ENCODE peak calls at places on chromosomes 1 and 21, in eight cellular contexts. C is neural progenitor cell; O is CD8-positive, alpha-beta T cell; Q is Peyer's patch; Y is ovary; K is mesendoderm; W is esophagus squamous epithelium; R is PC-9. V is an unnamed sample.
A peak's percentile ranks its signal among the peaks of the same experiment; 100 is the strongest.

GRCh38 chr1:31575373-31576140 is 758 bp upstream of the TINAGL1 start:
- DNase-seq in O (no peak), W (no peak), Y (no peak), R (peak; percentile 91), C (peak; percentile 4), Q (peak; percentile 84), K (peak; percentile 39), V (no peak)

GRCh38 chr1:44860891-44861290 is 17.8 kb upstream of the PTCH2 start:
- DNase-seq in Y (no peak), C (no peak), Q (no peak), O (no peak), K (no peak), W (no peak), R (no peak), V (no peak)

GRCh38 chr1:207009182-207009850 is 23.2 kb downstream of the C1orf116 start:
- DNase-seq in R (no peak), K (no peak), Q (peak; percentile 73), Y (no peak), O (no peak), W (no peak), C (no peak), V (no peak)

GRCh38 chr1:9099555-9099954 is 29.3 kb downstream of the GPR157 start:
- DNase-seq in Y (no peak), K (no peak), C (no peak), W (no peak), Q (no peak), O (no peak), R (no peak), V (no peak)

GRCh38 chr1:99767996-99768524 is 1.6 kb upstream of the FRRS1 start:
- DNase-seq in W (no peak), Y (no peak), C (no peak), R (no peak), Q (no peak), K (no peak), O (no peak), V (no peak)

GRCh38 chr1:153032073-153032472 is 1.1 kb downstream of the SPRR1B start:
- DNase-seq in R (no peak), C (no peak), K (no peak), W (no peak), Q (no peak), O (no peak), Y (no peak), V (no peak)

GRCh38 chr1:116127848-116128540 is 16.8 kb downstream of the MAB21L3 start:
- DNase-seq in R (no peak), W (no peak), Y (no peak), Q (no peak), C (no peak), O (no peak), K (no peak), V (no peak)

GRCh38 chr1:16172232-16172830 is 16.5 kb upstream of the EPHA2 start:
- DNase-seq in W (no peak), Y (no peak), K (no peak), R (peak; percentile 48), O (no peak), Q (no peak), C (no peak), V (no peak)

GRCh38 chr1:175894543-175894942 is 151.1 kb upstream of the TNR start:
- DNase-seq in O (no peak), R (no peak), W (no peak), C (no peak), Y (no peak), K (no peak), Q (no peak), V (no peak)

GRCh38 chr1:216207154-216207553 is 216.1 kb downstream of the USH2A start:
- DNase-seq in Q (no peak), W (no peak), K (no peak), O (no peak), C (no peak), Y (no peak), R (no peak), V (no peak)

GRCh38 chr1:84944767-84945486 is 51.9 kb upstream of the LPAR3 start:
- DNase-seq in Y (peak; percentile 46), O (peak; percentile 76), W (no peak), K (peak; percentile 94), Q (peak; percentile 81), R (peak; percentile 61), C (peak; percentile 89), V (peak; percentile 46)

GRCh38 chr1:39668894-39669293 is 3.0 kb downstream of the NT5C1A start:
- DNase-seq in K (no peak), Y (no peak), W (no peak), R (no peak), C (no peak), Q (no peak), O (no peak), V (no peak)

GRCh38 chr1:236603896-236604217 is 459 bp downstream of the HEATR1 start:
- DNase-seq in Q (no peak), C (no peak), K (peak; percentile 39), W (no peak), R (no peak), Y (no peak), O (no peak), V (no peak)

GRCh38 chr1:97943354-97943753 is 22.5 kb upstream of the DPYD start:
- DNase-seq in R (no peak), C (no peak), Y (no peak), K (no peak), O (no peak), Q (no peak), W (no peak), V (no peak)

GRCh38 chr1:205535096-205535495 is 30.6 kb downstream of the CDK18 start:
- DNase-seq in W (no peak), O (no peak), Q (peak; percentile 29), K (no peak), R (no peak), Y (no peak), C (no peak), V (no peak)

GRCh38 chr21:42847051-42847707 is 32.2 kb downstream of the WDR4 start:
- DNase-seq in C (no peak), Y (no peak), O (no peak), W (no peak), K (no peak), Q (peak; percentile 36), R (no peak), V (peak; percentile 9)

GRCh38 chr1:29939086-29939485 is 702.8 kb downstream of the PTPRU start:
- DNase-seq in K (no peak), Q (no peak), O (no peak), W (no peak), R (no peak), C (no peak), Y (no peak), V (no peak)

GRCh38 chr1:116006486-116006964 is 30.2 kb downstream of the SLC22A15 start:
- DNase-seq in O (no peak), Q (no peak), K (no peak), W (no peak), R (no peak), Y (no peak), C (no peak), V (peak; percentile 20)

GRCh38 chr1:41122851-41123518 is 101.5 kb upstream of the SLFNL1 start:
- DNase-seq in C (peak; percentile 15), R (no peak), O (no peak), Q (peak; percentile 68), Y (no peak), K (peak; percentile 81), W (no peak), V (no peak)

GRCh38 chr1:183480971-183481431 is 8.7 kb downstream of the SMG7 start:
- DNase-seq in C (no peak), Y (no peak), W (no peak), R (no peak), K (peak; percentile 66), Q (no peak), O (no peak), V (no peak)
- H3K27ac ChIP-seq in C (no peak overlapping the region), Y (no peak overlapping the region), W (no peak overlapping the region), R (peak overlapping the region; percentile 45), K (no peak overlapping the region), Q (no peak overlapping the region), O (no peak overlapping the region), V (no peak overlapping the region)

DNA sequence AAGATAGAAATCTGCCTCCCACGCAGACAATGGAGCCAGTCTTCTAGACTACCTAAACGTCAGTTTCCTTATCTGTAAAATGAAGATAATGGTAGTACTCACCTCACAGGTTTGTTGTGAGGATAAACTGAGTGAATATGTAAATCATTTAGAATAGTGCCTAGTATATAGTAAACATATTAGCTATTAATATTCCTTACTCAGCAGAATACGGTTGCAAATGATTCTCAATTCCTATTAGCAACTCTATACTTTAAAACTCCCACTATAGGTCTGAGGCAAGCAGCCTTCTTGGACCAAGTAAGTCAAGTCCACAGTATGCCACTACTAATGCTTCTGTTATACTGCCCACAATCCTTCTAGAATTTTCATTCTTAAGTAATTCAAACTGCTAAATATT is 5.4 kb downstream of the GTF2B start:
- DNase-seq in R (no peak), W (no peak), O (no peak), C (no peak), K (no peak), Q (no peak), Y (no peak), V (no peak)
- H3K27me3 ChIP-seq in R (no peaks in the 10 kb centered on the region), W (no peaks in the 10 kb centered on the region), O (no peaks in the 10 kb centered on the region), C (no peaks in the 10 kb centered on the region), K (no peaks in the 10 kb centered on the region), Q (no peaks in the 10 kb centered on the region), Y (no peaks in the 10 kb centered on the region), V (no peaks in the 10 kb centered on the region)

GRCh38 chr1:232576537-232576936 is 53.4 kb downstream of the SIPA1L2 start:
- DNase-seq in O (no peak), W (no peak), Y (no peak), K (no peak), R (no peak), Q (no peak), C (no peak), V (no peak)
- H3K4me3 ChIP-seq in O (no peak overlapping the region), W (no peak overlapping the region), Y (no peak overlapping the region), K (no peak overlapping the region), R (no peak overlapping the region), Q (no peak overlapping the region), C (no peak overlapping the region), V (no peak overlapping the region)

GRCh38 chr1:46134660-46135331 is 2.4 kb upstream of the PIK3R3 start:
- DNase-seq in Y (no peak), R (peak; percentile 86), W (no peak), K (no peak), Q (no peak), O (no peak), C (no peak), V (no peak)

GRCh38 chr1:46133181-46133658 is 791 bp upstream of the PIK3R3 start:
- DNase-seq in K (no peak), R (no peak), W (no peak), Q (no peak), C (no peak), Y (no peak), O (no peak), V (no peak)

GRCh38 chr1:46133946-46134345 is 1.5 kb upstream of the PIK3R3 start:
- DNase-seq in Q (no peak), O (no peak), R (no peak), W (no peak), C (peak; percentile 62), Y (no peak), K (no peak), V (no peak)

GRCh38 chr1:46136711-46137110 is 4.3 kb upstream of the PIK3R3 start:
- DNase-seq in K (no peak), Y (no peak), W (no peak), C (peak; percentile 46), R (no peak), Q (no peak), O (no peak), V (no peak)

DNA sequence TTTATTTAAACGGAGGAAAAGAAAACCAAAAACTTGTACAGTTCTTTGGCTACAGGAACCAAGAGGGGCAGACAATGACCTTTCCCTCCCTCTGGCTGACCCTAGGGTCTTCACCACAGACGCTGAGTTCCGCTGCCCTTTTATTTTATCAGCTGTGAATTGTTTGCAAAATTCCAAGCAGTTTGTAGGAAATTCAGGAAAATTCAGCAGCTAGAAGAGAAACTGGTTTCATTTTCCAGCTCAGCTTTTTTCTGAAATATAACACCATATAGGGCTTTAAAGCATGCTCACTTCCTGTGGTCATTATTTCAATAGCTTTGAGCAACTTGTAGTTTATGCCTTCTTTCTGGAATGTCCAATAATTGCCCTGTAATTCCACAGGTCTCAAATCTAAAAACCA is 5.5 kb upstream of the PIK3R3 start:
- DNase-seq in Q (no peak), Y (no peak), W (no peak), R (no peak), C (no peak), K (peak; percentile 27), O (no peak), V (no peak)
- H3K27ac ChIP-seq in Q (peak overlapping the region; percentile 32), Y (no peak overlapping the region), W (peak overlapping the region; percentile 0), R (no peak overlapping the region), C (no peak overlapping the region), K (no peak overlapping the region), O (no peak overlapping the region), V (no peak overlapping the region)